ENCODE peak calls at places on chromosome 9, in four cellular contexts. R is SK-N-SH, J is PC-3, Q is HL-60. L is an unnamed sample.
A peak's percentile ranks its signal among the peaks of the same experiment; 100 is the strongest.

GRCh38 chr9:98940278-98940677 is 3.4 kb upstream of the COL15A1 start:
- DNase-seq in R (no peak), J (no peak), Q (no peak), L (no peak)

GRCh38 chr9:109908459-109909390 is 128.7 kb downstream of the PALM2AKAP2 start:
- DNase-seq in R (no peak), J (no peak), Q (no peak), L (no peak)

GRCh38 chr9:86974421-86974820 is 27.1 kb upstream of the GAS1 start:
- DNase-seq in R (no peak), J (no peak), Q (no peak), L (no peak)

GRCh38 chr9:4796988-4797956 is 4.5 kb downstream of the RCL1 start:
- DNase-seq in R (peak; percentile 51), J (peak; percentile 50), Q (peak; percentile 37), L (no peak)

GRCh38 chr9:100216178-100216787 is 117.2 kb downstream of the INVS start:
- DNase-seq in R (peak; percentile 27), J (peak; percentile 67), Q (peak; percentile 62), L (no peak)

GRCh38 chr9:8856686-8857329 is 1057.2 kb upstream of the DMAC1 start:
- DNase-seq in R (peak; percentile 48), J (no peak), Q (no peak), L (no peak)

GRCh38 chr9:109510506-109510905 is 12.4 kb upstream of the PTPN3 start:
- DNase-seq in R (no peak), J (no peak), Q (no peak), L (no peak)

GRCh38 chr9:34658461-34658860 is 4.0 kb downstream of the CCL27 start:
- DNase-seq in R (no peak), J (no peak), Q (no peak), L (no peak)

GRCh38 chr9:114289106-114289505 is 33.8 kb upstream of the ORM1 start:
- DNase-seq in R (no peak), J (no peak), Q (no peak), L (no peak)

GRCh38 chr9:111038336-111039202 is at the start of gene LPAR1:
- DNase-seq in R (peak; percentile 84), J (peak; percentile 32), Q (no peak), L (no peak)

DNA sequence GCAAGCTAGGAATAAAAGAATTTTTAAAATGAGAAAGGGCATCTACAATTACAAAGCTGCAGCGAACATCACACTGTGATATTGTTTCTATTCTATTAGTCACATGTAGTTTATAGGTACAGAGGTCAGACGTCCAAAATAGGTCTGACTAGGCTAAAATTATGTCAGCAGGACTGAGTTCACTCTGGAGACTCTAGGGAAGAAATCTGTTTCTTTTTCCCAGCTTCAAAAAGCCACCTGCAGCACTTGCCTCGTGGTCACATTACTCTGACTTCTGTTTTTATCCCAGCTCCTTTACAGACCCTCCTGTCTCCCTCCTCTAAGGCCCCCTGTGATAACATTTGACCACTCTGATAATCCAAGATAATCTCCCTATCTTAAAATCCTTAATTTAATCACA is 5.1 kb upstream of the CKS2 start:
- DNase-seq in R (no peak), J (no peak), Q (no peak), L (no peak)
- H3K4me3 ChIP-seq in R (no peak overlapping the region), J (no peak overlapping the region), Q (no peak overlapping the region), L (no peak overlapping the region)

GRCh38 chr9:78601957-78602565 is 305.1 kb downstream of the PSAT1 start:
- DNase-seq in R (peak; percentile 30), J (peak; percentile 70), Q (peak; percentile 18), L (peak; percentile 7)
- TF ChIP-seq CTCF in R (peak; percentile 91), J (peak; percentile 83), Q (peak; percentile 66), L (peak; percentile 83)

DNA sequence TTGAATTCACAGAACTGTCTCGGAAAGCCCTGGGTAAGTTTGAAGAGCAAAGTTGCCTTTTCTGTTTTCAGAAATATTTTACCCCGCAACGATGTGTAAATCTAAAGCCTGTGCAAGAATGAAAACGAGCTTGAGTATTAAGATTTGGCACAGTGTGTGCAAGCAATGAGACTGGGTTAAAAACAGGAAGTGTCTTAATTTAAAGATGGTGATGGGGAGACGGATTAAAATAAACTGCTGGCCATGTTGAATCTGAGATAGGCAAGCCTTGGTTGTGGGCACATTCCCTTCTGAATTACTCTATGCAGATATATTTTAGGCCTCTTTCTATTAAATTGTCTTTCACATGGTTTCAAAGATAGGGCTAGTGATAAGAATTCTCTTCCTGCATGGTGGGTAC is 294.2 kb upstream of the DMRT1 start:
- DNase-seq in R (no peak), J (no peak), Q (no peak), L (no peak)
- H3K4me3 ChIP-seq in R (no peak overlapping the region), J (no peak overlapping the region), Q (no peak overlapping the region), L (no peak overlapping the region)

GRCh38 chr9:118170032-118170955 is 466.1 kb downstream of the TLR4 start:
- DNase-seq in R (peak; percentile 57), J (peak; percentile 31), Q (peak; percentile 10), L (peak; percentile 13)
- TF ChIP-seq CTCF in R (peak; percentile 60), J (peak; percentile 57), Q (no peak), L (peak; percentile 98)

GRCh38 chr9:692636-693459 is 148.6 kb upstream of the DMRT1 start:
- DNase-seq in R (no peak), J (no peak), Q (no peak), L (no peak)
- H3K4me3 ChIP-seq in R (peak overlapping the region; percentile 32), J (peak overlapping the region; percentile 37), Q (no peak overlapping the region), L (peak overlapping the region; percentile 40)

GRCh38 chr9:36141288-36141687 is 4.8 kb downstream of the GLIPR2 start:
- DNase-seq in R (peak; percentile 54), J (peak; percentile 79), Q (no peak), L (no peak)
- TF ChIP-seq CTCF in R (peak; percentile 58), J (peak; percentile 54), Q (no peak), L (peak; percentile 62)

DNA sequence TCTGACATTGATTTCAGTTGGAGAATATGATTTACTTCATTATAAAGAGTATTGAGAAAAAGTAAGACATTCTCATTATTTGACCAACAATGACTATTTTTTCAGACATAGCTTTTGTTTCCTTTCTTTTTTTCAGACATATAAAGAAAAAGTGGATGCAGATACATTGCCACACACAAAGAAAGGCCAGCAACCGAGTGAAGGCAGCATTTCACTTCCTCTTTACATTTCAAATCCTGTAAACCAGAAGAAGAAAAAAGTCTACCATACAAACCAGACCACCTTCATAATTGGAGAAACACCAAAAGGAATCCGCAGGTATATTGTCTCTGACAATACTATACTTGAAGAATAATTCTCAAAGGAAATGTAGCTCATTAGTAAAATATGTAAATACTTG is 128.9 kb downstream of the ERCC6L2 start:
- DNase-seq in R (no peak), J (no peak), Q (peak; percentile 52), L (no peak)
- H3K4me3 ChIP-seq in R (no peak overlapping the region), J (no peak overlapping the region), Q (no peak overlapping the region), L (no peak overlapping the region)

GRCh38 chr9:121183666-121184423 is 17.8 kb downstream of the RAB14 start:
- DNase-seq in R (no peak), J (no peak), Q (no peak), L (no peak)
- TF ChIP-seq CTCF in R (no peak), J (no peak), Q (no peak), L (no peak)

GRCh38 chr9:33232866-33233265 is 7.1 kb upstream of the SPINK4 start:
- DNase-seq in R (no peak), J (peak; percentile 45), Q (no peak), L (no peak)
- H3K4me3 ChIP-seq in R (no peak overlapping the region), J (no peak overlapping the region), Q (no peak overlapping the region), L (no peak overlapping the region)

GRCh38 chr9:127763918-127764384 is 14.5 kb downstream of the SH2D3C start:
- DNase-seq in R (no peak), J (no peak), Q (peak; percentile 51), L (no peak)
- TF ChIP-seq CTCF in R (peak; percentile 46), J (peak; percentile 27), Q (peak; percentile 33), L (peak; percentile 40)